ENCODE peak calls at places on chromosomes 12 and 14, in six cellular contexts. C is nephron progenitor cell, R is astrocyte of the spinal cord, Y is GM12865, V is HL-60, D is IMR-90. O is an unnamed sample.

GRCh38 chr14:51504626-51505025 is 147.1 kb upstream of the FRMD6 start:
- DNase-seq in C (no peak), R (no peak), Y (no peak), V (no peak), D (no peak), O (no peak)

GRCh38 chr14:33568935-33569579 is 381.8 kb downstream of the EGLN3 start:
- DNase-seq in C (no peak), R (peak; percentile 56), Y (no peak), V (no peak), D (no peak), O (no peak)

GRCh38 chr12:108729612-108730336 is 1.5 kb downstream of the CORO1C start:
- DNase-seq in C (no peak), R (peak; percentile 73), Y (no peak), V (no peak), D (no peak), O (no peak)

GRCh38 chr14:61472025-61472672 is 150.8 kb downstream of the PRKCH start:
- DNase-seq in C (no peak), R (peak; percentile 98), Y (peak; percentile 39), V (peak; percentile 61), D (peak; percentile 99), O (peak; percentile 64)

GRCh38 chr12:48197549-48197966 is 5.5 kb downstream of the OR10AD1 start:
- DNase-seq in C (no peak), R (peak; percentile 39), Y (peak; percentile 42), V (peak; percentile 32), D (no peak), O (peak; percentile 44)

GRCh38 chr12:56129210-56129691 is 1.2 kb downstream of the ESYT1 start:
- DNase-seq in C (peak; percentile 79), R (peak; percentile 35), Y (peak; percentile 81), V (peak; percentile 83), D (peak; percentile 36), O (peak; percentile 88)

GRCh38 chr14:36524220-36524837 is 4.3 kb upstream of the NKX2-1 start:
- DNase-seq in C (peak; percentile 39), R (no peak), Y (no peak), V (no peak), D (no peak), O (no peak)

GRCh38 chr12:116797885-116798284 is 59.8 kb downstream of the RNFT2 start:
- DNase-seq in C (no peak), R (no peak), Y (no peak), V (no peak), D (no peak), O (no peak)

GRCh38 chr12:118332511-118332910 is 40.2 kb downstream of the TAOK3 start:
- DNase-seq in C (no peak), R (no peak), Y (no peak), V (peak; percentile 83), D (peak; percentile 52), O (no peak)

GRCh38 chr12:47838286-47838931 is 18.7 kb upstream of the HDAC7 start:
- DNase-seq in C (peak; percentile 50), R (peak; percentile 35), Y (peak; percentile 42), V (peak; percentile 24), D (peak; percentile 41), O (peak; percentile 67)

GRCh38 chr14:101707285-101707842 is 54.1 kb upstream of the PPP2R5C start:
- DNase-seq in C (peak; percentile 51), R (peak; percentile 83), Y (peak; percentile 83), V (peak; percentile 72), D (peak; percentile 81), O (peak; percentile 73)

GRCh38 chr14:65910108-65910507 is 497.6 kb downstream of the FUT8 start:
- DNase-seq in C (no peak), R (peak; percentile 48), Y (no peak), V (no peak), D (peak; percentile 28), O (no peak)

GRCh38 chr12:22048351-22049041 is 2.5 kb downstream of the CMAS start:
- DNase-seq in C (no peak), R (no peak), Y (no peak), V (no peak), D (no peak), O (no peak)

GRCh38 chr12:80490329-80490728 is 46.3 kb downstream of the PTPRQ start:
- DNase-seq in C (no peak), R (no peak), Y (no peak), V (no peak), D (no peak), O (no peak)

GRCh38 chr12:62714409-62715075 is 220.4 kb downstream of the PPM1H start:
- DNase-seq in C (no peak), R (no peak), Y (no peak), V (no peak), D (no peak), O (no peak)

GRCh38 chr12:132227782-132228417 is 83.6 kb downstream of the NOC4L start:
- DNase-seq in C (no peak), R (no peak), Y (no peak), V (no peak), D (no peak), O (no peak)

GRCh38 chr12:100936661-100937060 is 142.1 kb downstream of the ANO4 start:
- DNase-seq in C (no peak), R (no peak), Y (no peak), V (no peak), D (no peak), O (no peak)

GRCh38 chr12:123949118-123949774 is 23.4 kb downstream of the CCDC92 start:
- DNase-seq in C (no peak), R (no peak), Y (no peak), V (no peak), D (no peak), O (no peak)

GRCh38 chr12:93763746-93764147 is 86.6 kb downstream of the CRADD start:
- DNase-seq in C (no peak), R (no peak), Y (peak; percentile 9), V (no peak), D (no peak), O (no peak)

GRCh38 chr12:93766802-93767523 is 89.8 kb downstream of the CRADD start:
- DNase-seq in C (no peak), R (peak; percentile 78), Y (peak; percentile 42), V (peak; percentile 37), D (peak; percentile 76), O (peak; percentile 55)

GRCh38 chr12:93766371-93766770 is 89.2 kb downstream of the CRADD start:
- DNase-seq in C (no peak), R (no peak), Y (no peak), V (no peak), D (no peak), O (no peak)

GRCh38 chr12:93772003-93772402 is 94.8 kb downstream of the CRADD start:
- DNase-seq in C (no peak), R (no peak), Y (peak; percentile 10), V (no peak), D (no peak), O (no peak)

GRCh38 chr12:93767524-93767863 is 90.3 kb downstream of the CRADD start:
- DNase-seq in C (no peak), R (no peak), Y (no peak), V (no peak), D (no peak), O (peak; percentile 27)
- TF ChIP-seq CTCF in C (no peak), R (no peak), Y (no peak), V (no peak), D (no peak), O (no peak)

DNA sequence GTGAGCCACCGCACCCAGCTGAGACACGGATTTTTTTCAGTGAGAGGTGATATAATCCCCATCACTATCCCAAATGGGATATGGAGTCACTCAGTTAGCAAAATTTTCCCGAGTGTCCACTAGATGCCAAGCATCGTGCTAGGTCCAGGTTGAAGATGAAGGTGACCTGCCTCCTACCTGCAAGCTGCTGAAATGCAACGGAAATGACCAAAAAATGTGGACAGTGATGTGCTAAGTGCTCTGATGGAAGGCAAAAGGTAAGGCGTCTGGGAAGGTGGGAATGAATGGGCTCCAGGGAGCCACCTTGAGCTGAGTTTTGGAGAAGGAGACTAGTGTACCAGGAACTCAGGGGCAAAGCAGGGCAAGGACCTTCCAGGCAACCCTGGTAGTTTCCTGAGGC is 64.6 kb downstream of the CALM1 start:
- DNase-seq in C (no peak), R (no peak), Y (no peak), V (no peak), D (no peak), O (no peak)
- TF ChIP-seq CTCF in C (no peak), R (no peak), Y (no peak), V (no peak), D (no peak), O (no peak)

DNA sequence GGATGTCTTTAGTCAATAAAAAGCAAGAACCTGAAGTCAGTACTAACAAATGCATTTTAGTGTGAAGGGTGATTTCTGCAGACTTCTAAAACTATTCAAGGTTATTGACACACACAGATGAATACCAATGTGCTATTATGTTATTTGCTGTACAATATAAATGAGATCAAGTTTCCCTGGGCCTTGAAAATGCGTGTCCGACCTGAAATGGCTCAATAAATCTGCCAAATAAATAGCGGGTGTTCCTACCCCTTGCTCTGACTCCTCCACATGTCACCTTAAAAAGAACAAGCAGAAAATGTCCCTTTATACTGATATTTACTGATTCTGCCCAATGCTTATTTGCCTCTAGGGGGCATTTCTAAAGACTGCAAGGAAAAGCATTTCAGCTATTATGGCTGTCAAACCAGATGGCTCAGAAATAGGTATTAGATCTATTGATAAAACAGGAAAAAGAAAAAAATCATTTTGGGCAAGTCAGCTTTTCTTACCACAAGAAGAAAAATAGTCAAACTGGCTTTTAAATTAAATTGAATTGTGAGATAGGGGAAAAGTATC is 367.3 kb upstream of the KITLG start:
- DNase-seq in C (no peak), R (no peak), Y (no peak), V (no peak), D (no peak), O (no peak)
- TF ChIP-seq CTCF in C (peak; percentile 10), R (peak; percentile 6), Y (no peak), V (no peak), D (no peak), O (no peak)

GRCh38 chr14:75003250-75004027 is 718 bp downstream of the EIF2B2 start:
- DNase-seq in C (peak; percentile 8), R (no peak), Y (no peak), V (no peak), D (no peak), O (peak; percentile 14)

GRCh38 chr14:75005357-75005756 is 2.6 kb downstream of the EIF2B2 start:
- DNase-seq in C (no peak), R (no peak), Y (no peak), V (no peak), D (no peak), O (no peak)

GRCh38 chr14:75001899-75002298 is 822 bp upstream of the EIF2B2 start:
- DNase-seq in C (no peak), R (no peak), Y (no peak), V (no peak), D (no peak), O (no peak)

GRCh38 chr14:75001261-75001660 is 1.5 kb upstream of the EIF2B2 start:
- DNase-seq in C (no peak), R (no peak), Y (no peak), V (no peak), D (no peak), O (no peak)

DNA sequence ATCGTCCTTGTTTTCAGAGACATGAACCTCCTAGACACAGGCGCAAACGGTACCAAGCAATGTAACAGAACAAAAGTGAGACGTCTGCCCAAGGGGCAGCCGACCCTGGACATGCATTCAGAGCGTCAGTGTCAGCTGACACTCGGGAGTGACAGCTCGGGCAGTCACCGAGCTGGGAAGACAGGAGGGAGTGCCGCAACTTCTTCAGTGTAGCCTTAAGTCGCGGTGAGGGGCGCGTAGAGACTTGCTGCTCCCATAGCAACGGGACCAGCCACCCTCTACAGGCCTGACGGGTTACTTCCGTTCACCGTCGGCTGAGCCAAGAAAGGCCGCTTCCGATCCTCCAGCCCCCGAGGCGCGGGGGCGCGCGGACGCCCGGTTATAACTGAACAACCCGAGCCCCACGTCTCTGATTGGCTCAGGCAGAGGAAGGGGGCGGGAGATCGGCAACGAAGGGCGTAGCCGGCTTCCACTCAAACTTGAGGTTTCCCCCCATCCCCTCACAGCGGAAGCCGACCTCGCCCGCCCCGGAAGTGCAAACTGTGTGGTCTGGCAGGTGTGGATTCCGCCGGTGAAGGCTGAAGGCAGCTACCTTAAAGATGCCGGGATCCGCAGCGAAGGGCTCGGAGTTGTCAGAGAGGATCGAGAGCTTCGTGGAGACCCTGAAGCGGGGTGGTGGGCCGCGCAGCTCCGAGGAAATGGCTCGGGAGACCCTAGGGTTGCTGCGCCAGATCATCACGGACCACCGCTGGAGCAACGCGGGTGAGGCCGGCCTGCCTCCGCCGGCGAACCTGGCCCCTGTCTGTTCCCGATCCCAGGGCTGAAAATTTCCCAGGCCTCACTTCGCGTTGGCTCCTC is at the start of gene EIF2B2:
- DNase-seq in C (peak; percentile 98), R (peak; percentile 97), Y (peak; percentile 99), V (peak; percentile 94), D (peak; percentile 94), O (peak; percentile 99)
- TF ChIP-seq CTCF in C (peak; percentile 13), R (no peak), Y (no peak), V (no peak), D (peak; percentile 24), O (peak; percentile 18)

O was measured in activated CD8-positive, alpha-beta T cell treated with anti-CD3 and anti-CD28 coated beads for 36 hours.